ENCODE peak calls at places on chromosomes 12 and 14, in eight cellular contexts. G, W, L, Q, H, S, T and X are unnamed samples.

GRCh38 chr12:104143002-104143401 is 5.0 kb upstream of the NFYB start:
- DNase-seq in G (no peak), W (no peak), L (no peak), Q (no peak), H (no peak), S (no peak), T (no peak), X (no peak)

GRCh38 chr12:40439771-40440492 is 215.1 kb downstream of the LRRK2 start:
- DNase-seq in G (no peak), W (no peak), L (no peak), Q (no peak), H (no peak), S (no peak), T (no peak), X (no peak)

GRCh38 chr14:100767788-100768536 is 41.3 kb downstream of the DLK1 start:
- DNase-seq in G (no peak), W (no peak), L (no peak), Q (no peak), H (no peak), S (no peak), T (no peak), X (no peak)

GRCh38 chr12:87661770-87662402 is 367.3 kb downstream of the C12orf50 start:
- DNase-seq in G (no peak), W (no peak), L (peak), Q (no peak), H (no peak), S (no peak), T (no peak), X (no peak)

GRCh38 chr12:75480469-75480949 is at the start of gene GLIPR1:
- DNase-seq in G (peak), W (peak), L (peak), Q (peak), H (peak), S (no peak), T (peak), X (peak)

GRCh38 chr12:117025481-117026151 is 73.6 kb downstream of the TESC start:
- DNase-seq in G (peak), W (peak), L (peak), Q (peak), H (peak), S (peak), T (peak), X (no peak)

GRCh38 chr14:60310086-60310684 is 61.2 kb downstream of the PPM1A start:
- DNase-seq in G (no peak), W (no peak), L (no peak), Q (no peak), H (no peak), S (no peak), T (no peak), X (no peak)

GRCh38 chr12:113207621-113208040 is 13.6 kb upstream of the TPCN1 start:
- DNase-seq in G (no peak), W (no peak), L (no peak), Q (no peak), H (no peak), S (no peak), T (peak), X (no peak)

GRCh38 chr14:93832665-93833064 is 44.4 kb upstream of the PRIMA1 start:
- DNase-seq in G (no peak), W (no peak), L (no peak), Q (no peak), H (no peak), S (peak), T (no peak), X (no peak)